ENCODE peak calls at places on chromosomes 13 and 19, in ten cellular contexts. F, L, T, U, J, V, H, Y, B and M are unnamed samples.
A peak's percentile ranks its signal among the peaks of the same experiment; 100 is the strongest.

GRCh38 chr13:39417643-39418042 is 185.3 kb downstream of the LHFPL6 start:
- DNase-seq in F (peak; percentile 72), L (peak; percentile 48), T (peak; percentile 85), U (no peak), J (peak; percentile 90), V (no peak), H (peak; percentile 80), Y (peak; percentile 96), B (no peak), M (peak; percentile 71)

GRCh38 chr19:15780595-15781418 is 6.7 kb upstream of the OR10H5 start:
- DNase-seq in F (no peak), L (peak; percentile 42), T (no peak), U (no peak), J (no peak), V (no peak), H (no peak), Y (no peak), B (no peak), M (no peak)

GRCh38 chr19:55255618-55256423 is 3.0 kb downstream of the PPP6R1 start:
- DNase-seq in F (peak; percentile 60), L (peak; percentile 95), T (peak; percentile 39), U (peak; percentile 79), J (no peak), V (no peak), H (peak; percentile 26), Y (no peak), B (peak; percentile 54), M (no peak)

GRCh38 chr13:77459616-77460015 is 75.9 kb upstream of the SCEL start:
- DNase-seq in F (no peak), L (peak; percentile 1), T (no peak), U (no peak), J (no peak), V (no peak), H (no peak), Y (no peak), B (no peak), M (no peak)

GRCh38 chr13:34414616-34415015 is 527.5 kb upstream of the NBEA start:
- DNase-seq in F (no peak), L (no peak), T (no peak), U (no peak), J (no peak), V (no peak), H (no peak), Y (no peak), B (no peak), M (no peak)

GRCh38 chr19:30521937-30522336 is 149.8 kb downstream of the ZNF536 start:
- DNase-seq in F (no peak), L (no peak), T (no peak), U (no peak), J (no peak), V (no peak), H (no peak), Y (no peak), B (no peak), M (no peak)

GRCh38 chr19:6610934-6611370 is 20.0 kb upstream of the CD70 start:
- DNase-seq in F (peak; percentile 49), L (peak; percentile 98), T (peak; percentile 99), U (no peak), J (no peak), V (no peak), H (peak; percentile 99), Y (no peak), B (no peak), M (peak; percentile 82)

GRCh38 chr19:29489182-29489951 is 36.4 kb upstream of the VSTM2B start:
- DNase-seq in F (no peak), L (no peak), T (no peak), U (no peak), J (no peak), V (no peak), H (no peak), Y (no peak), B (no peak), M (no peak)

GRCh38 chr19:31354316-31354715 is 5.1 kb upstream of the TSHZ3 start:
- DNase-seq in F (no peak), L (no peak), T (no peak), U (no peak), J (no peak), V (no peak), H (no peak), Y (no peak), B (no peak), M (no peak)

GRCh38 chr13:78020861-78021260 is 102.2 kb upstream of the EDNRB start:
- DNase-seq in F (no peak), L (no peak), T (no peak), U (no peak), J (no peak), V (peak; percentile 7), H (no peak), Y (no peak), B (no peak), M (peak; percentile 7)

GRCh38 chr19:55485439-55486011 is 537 bp downstream of the NAT14 start:
- DNase-seq in F (no peak), L (no peak), T (no peak), U (peak; percentile 55), J (no peak), V (no peak), H (no peak), Y (peak; percentile 12), B (no peak), M (no peak)

GRCh38 chr13:39016789-39017188 is 21.1 kb downstream of the PROSER1 start:
- DNase-seq in F (peak; percentile 8), L (peak; percentile 43), T (no peak), U (no peak), J (peak; percentile 27), V (peak; percentile 21), H (no peak), Y (peak; percentile 48), B (no peak), M (peak; percentile 21)

GRCh38 chr13:112341976-112342735 is 34.0 kb upstream of the SPACA7 start:
- DNase-seq in F (no peak), L (no peak), T (no peak), U (no peak), J (no peak), V (no peak), H (no peak), Y (no peak), B (no peak), M (no peak)

GRCh38 chr13:33109801-33110200 is 93.6 kb downstream of the KL start:
- DNase-seq in F (no peak), L (no peak), T (no peak), U (no peak), J (peak; percentile 20), V (no peak), H (no peak), Y (peak; percentile 47), B (no peak), M (no peak)

GRCh38 chr13:98599502-98600328 is 22.8 kb upstream of the STK24 start:
- DNase-seq in F (peak; percentile 9), L (no peak), T (no peak), U (no peak), J (no peak), V (no peak), H (no peak), Y (peak; percentile 81), B (no peak), M (peak; percentile 52)
- H3K4me3 ChIP-seq in F (no peak overlapping the region), L (no peak overlapping the region), T (no peak overlapping the region), U (no peak overlapping the region), J (no peak overlapping the region), V (no peak overlapping the region), H (no peak overlapping the region), Y (no peak overlapping the region), B (no peak overlapping the region), M (no peak overlapping the region)

GRCh38 chr19:2723345-2723715 is 2.2 kb upstream of the DIRAS1 start:
- DNase-seq in F (no peak), L (no peak), T (no peak), U (no peak), J (no peak), V (no peak), H (no peak), Y (no peak), B (no peak), M (no peak)
- H3K4me1 ChIP-seq in F (peaks cover 17% of the 10 kb centered on the region), L (peaks cover 22% of the 10 kb centered on the region), T (peaks cover 4% of the 10 kb centered on the region), U (no peaks in the 10 kb centered on the region), J (no peaks in the 10 kb centered on the region), V (peaks cover 24% of the 10 kb centered on the region), H (peaks cover 22% of the 10 kb centered on the region), Y (no peaks in the 10 kb centered on the region), B (peaks cover 12% of the 10 kb centered on the region), M (peaks cover 16% of the 10 kb centered on the region)

GRCh38 chr19:46626441-46626840 is 1.6 kb upstream of the PTGIR start:
- DNase-seq in F (no peak), L (no peak), T (no peak), U (no peak), J (no peak), V (peak; percentile 52), H (no peak), Y (no peak), B (no peak), M (no peak)

GRCh38 chr19:46625731-46626130 is 842 bp upstream of the PTGIR start:
- DNase-seq in F (no peak), L (no peak), T (no peak), U (no peak), J (no peak), V (no peak), H (no peak), Y (no peak), B (no peak), M (no peak)

GRCh38 chr19:46622118-46622446 is 2.8 kb downstream of the PTGIR start:
- DNase-seq in F (no peak), L (no peak), T (no peak), U (no peak), J (no peak), V (no peak), H (no peak), Y (no peak), B (no peak), M (no peak)

GRCh38 chr19:46624958-46625661 is at the start of gene PTGIR:
- DNase-seq in F (peak; percentile 78), L (no peak), T (peak; percentile 67), U (peak; percentile 68), J (no peak), V (no peak), H (peak; percentile 47), Y (peak; percentile 58), B (no peak), M (peak; percentile 90)

GRCh38 chr19:46623915-46624502 is 880 bp downstream of the PTGIR start:
- DNase-seq in F (no peak), L (no peak), T (no peak), U (no peak), J (no peak), V (no peak), H (no peak), Y (no peak), B (no peak), M (no peak)
- H3K4me3 ChIP-seq in F (no peak overlapping the region), L (no peak overlapping the region), T (no peak overlapping the region), U (no peak overlapping the region), J (no peak overlapping the region), V (peak overlapping the region; percentile 29), H (no peak overlapping the region), Y (no peak overlapping the region), B (no peak overlapping the region), M (no peak overlapping the region)

DNA sequence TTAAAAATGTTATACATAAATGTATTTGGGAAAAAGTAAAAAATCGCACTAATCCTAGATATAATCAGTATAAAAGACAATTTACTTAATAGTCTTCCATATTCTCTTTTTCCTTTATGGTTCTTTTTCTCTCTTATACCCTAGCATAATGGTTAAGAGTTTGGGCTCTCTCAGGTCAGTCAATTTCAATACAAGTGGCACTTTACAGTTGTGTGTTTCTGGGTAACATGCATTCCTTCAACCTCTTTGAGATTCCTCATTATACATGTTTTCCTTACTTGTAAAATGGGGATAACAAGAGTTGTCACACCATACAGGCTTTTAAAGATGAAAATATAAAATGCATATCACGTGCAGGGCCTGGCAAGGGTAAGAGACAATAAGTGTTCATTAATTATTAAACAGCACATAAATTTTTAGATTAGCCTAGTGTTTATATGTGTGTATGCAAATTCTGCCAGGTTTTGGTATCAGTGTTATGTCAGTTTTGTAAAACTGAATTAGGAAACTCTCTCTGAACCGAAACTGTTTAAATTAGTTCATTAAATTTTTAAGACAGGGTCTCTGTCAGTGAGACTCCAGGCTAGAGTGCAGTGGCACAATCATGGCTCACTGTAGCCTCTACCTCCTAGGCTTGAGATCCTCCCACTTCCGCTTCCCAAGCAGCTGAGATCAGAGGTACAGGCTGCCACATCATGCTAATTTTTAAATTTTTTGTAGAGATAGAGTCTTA is 49.8 kb downstream of the ELF1 start:
- DNase-seq in F (no peak), L (no peak), T (no peak), U (no peak), J (no peak), V (no peak), H (no peak), Y (no peak), B (peak; percentile 29), M (no peak)
- H3K4me1 ChIP-seq in F (peaks cover 3% of the 10 kb centered on the region), L (peaks cover 3% of the 10 kb centered on the region), T (no peaks in the 10 kb centered on the region), U (peaks cover 45% of the 10 kb centered on the region), J (no peaks in the 10 kb centered on the region), V (peaks cover 70% of the 10 kb centered on the region), H (no peaks in the 10 kb centered on the region), Y (no peaks in the 10 kb centered on the region), B (peaks cover 97% of the 10 kb centered on the region), M (peaks cover 11% of the 10 kb centered on the region)